ENCODE peak calls at places on chromosomes 5 and 9, in ten cellular contexts. O is prostate gland, H is lung, D is AG04450, X is psoas muscle, U is endothelial cell of umbilical vein, K is breast epithelium, G is cardiac muscle cell, S is OCI-LY7, P is heart right ventricle. J is an unnamed sample. For H3K9me3, the result is how much of the 10 kb centered on the place peaks cover.

GRCh38 chr5:78009937-78010527 is 233.9 kb upstream of the TBCA start:
- DNase-seq in K (no peak), X (no peak), P (no peak), D (peak), O (no peak), S (no peak), H (no peak), G (no peak), U (no peak), J (no peak)

GRCh38 chr5:62671479-62671878 is 92.9 kb downstream of the LRRC70 start:
- DNase-seq in S (no peak), H (no peak), K (no peak), X (no peak), G (no peak), O (no peak), D (no peak), P (no peak), U (no peak), J (no peak)

GRCh38 chr5:96703384-96703910 is 41.3 kb downstream of the CAST start:
- DNase-seq in P (no peak), K (no peak), U (peak), O (peak), H (no peak), X (no peak), D (no peak), G (no peak), S (no peak), J (no peak)

GRCh38 chr5:9240431-9240830 is 305.4 kb downstream of the SEMA5A start:
- DNase-seq in S (no peak), P (no peak), K (no peak), U (no peak), H (no peak), O (no peak), G (no peak), D (no peak), X (no peak), J (no peak)

GRCh38 chr9:33903157-33903780 is 86.3 kb downstream of the UBE2R2 start:
- DNase-seq in D (no peak), K (no peak), H (no peak), O (no peak), U (no peak), X (no peak), P (no peak), G (no peak), S (no peak), J (no peak)

GRCh38 chr9:96884443-96884842 is 30.1 kb upstream of the ZNF782 start:
- DNase-seq in U (peak), K (no peak), X (no peak), H (no peak), P (no peak), G (no peak), D (peak), O (no peak), S (no peak), J (no peak)

GRCh38 chr9:100602302-100602930 is 24.5 kb downstream of the CAVIN4 start:
- DNase-seq in P (no peak), X (no peak), U (peak), K (no peak), S (peak), D (no peak), G (peak), O (peak), H (no peak), J (no peak)

GRCh38 chr5:18792145-18792544 is 1157.9 kb downstream of the TAF11L14 start:
- DNase-seq in X (no peak), P (no peak), U (peak), O (no peak), S (no peak), K (no peak), H (no peak), D (no peak), G (no peak), J (no peak)

GRCh38 chr9:469672-470040 is 255.0 kb downstream of the DOCK8 start:
- DNase-seq in O (peak), S (peak), D (no peak), K (no peak), X (peak), P (peak), H (no peak), G (no peak), U (no peak), J (no peak)

GRCh38 chr5:145499483-145499882 is 335.7 kb downstream of the PRELID2 start:
- DNase-seq in P (no peak), D (no peak), U (no peak), X (no peak), G (no peak), K (no peak), S (no peak), H (no peak), O (no peak), J (no peak)

GRCh38 chr9:6498982-6499381 is 86.0 kb downstream of the UHRF2 start:
- DNase-seq in K (no peak), X (no peak), H (no peak), O (no peak), U (no peak), P (no peak), D (peak), G (no peak), S (no peak), J (no peak)

GRCh38 chr5:147084702-147085101 is 150.1 kb upstream of the STK32A start:
- DNase-seq in X (no peak), D (no peak), G (no peak), S (no peak), K (no peak), H (no peak), O (no peak), U (no peak), P (no peak), J (no peak)

GRCh38 chr5:109855056-109855455 is 165.3 kb downstream of the MAN2A1 start:
- DNase-seq in D (no peak), U (no peak), S (no peak), O (no peak), K (no peak), X (no peak), G (no peak), P (no peak), H (no peak), J (no peak)

GRCh38 chr5:176152191-176152932 is 85.9 kb upstream of the SIMC1 start:
- DNase-seq in H (no peak), U (no peak), P (no peak), X (no peak), K (no peak), O (no peak), D (no peak), S (no peak), G (peak), J (no peak)

DNA sequence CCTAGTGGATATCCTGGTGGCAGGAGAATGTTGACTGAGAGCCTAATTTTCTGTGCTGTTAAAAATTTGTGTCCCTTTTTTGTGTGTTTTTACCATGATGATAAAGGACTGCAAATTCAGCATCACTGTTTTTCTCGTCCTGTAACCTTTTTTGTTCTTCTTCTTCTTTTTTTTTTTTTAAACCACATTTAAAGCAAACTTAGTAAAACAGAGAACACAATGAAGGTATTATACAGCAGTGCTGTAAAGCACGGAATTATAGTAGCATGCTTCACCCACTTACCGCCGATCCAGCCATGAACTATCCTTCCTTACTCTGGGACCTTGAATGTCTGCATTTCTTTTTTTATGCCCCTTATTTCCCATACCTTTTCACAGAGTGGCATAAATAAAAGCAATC is 280.0 kb downstream of the ARHGAP26 start:
- DNase-seq in P (no peak), G (no peak), U (no peak), H (no peak), K (no peak), D (no peak), X (no peak), S (no peak), O (no peak), J (no peak)
- H3K27ac ChIP-seq in P (no peak), G (no peak), U (no peak), H (no peak), K (no peak), D (no peak), X (peak), S (no peak), O (no peak), J (no peak)

GRCh38 chr9:133342570-133342969 is 5.4 kb downstream of the MED22 start:
- DNase-seq in U (no peak), X (no peak), O (no peak), G (no peak), P (no peak), D (no peak), S (no peak), H (no peak), K (no peak), J (no peak)
- TF ChIP-seq CTCF in U (peak), X (no peak), O (no peak), G (no peak), P (no peak), D (peak), S (no peak), H (no peak), K (no peak), J (no peak)

GRCh38 chr9:122551371-122551770 is 1.5 kb upstream of the OR1N2 start:
- DNase-seq in O (no peak), S (no peak), K (no peak), X (no peak), U (no peak), D (no peak), P (no peak), H (no peak), G (no peak), J (no peak)

GRCh38 chr9:122546196-122546595 is 6.7 kb upstream of the OR1N2 start:
- DNase-seq in O (no peak), U (no peak), S (no peak), G (no peak), H (no peak), P (no peak), K (no peak), D (no peak), X (no peak), J (no peak)
- H3K9me3 ChIP-seq in O (under half), U (under half), S (under half), G (under half), H (under half), P (under half), K (under half), D (under half), X (under half), J (under half)

DNA sequence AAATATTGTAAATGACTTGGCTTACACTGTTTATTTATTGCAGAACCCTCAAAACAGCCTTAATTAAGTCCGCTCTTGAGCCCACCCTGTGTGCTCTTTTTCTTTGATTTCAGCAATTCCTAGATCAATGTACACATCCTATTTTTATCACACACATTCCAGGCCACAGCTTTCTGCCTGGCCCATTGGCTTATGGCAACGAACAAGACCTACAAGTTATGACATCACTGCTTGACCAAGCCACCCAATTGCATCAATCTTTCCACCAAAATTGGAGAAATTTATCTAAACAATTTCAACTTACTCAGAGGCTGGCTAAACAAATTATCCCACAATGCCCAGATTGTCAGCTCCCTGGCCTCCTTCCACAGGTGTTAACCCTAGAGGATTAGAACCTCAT is 158.4 kb downstream of the CPLANE1 start:
- DNase-seq in U (no peak), S (no peak), D (peak), H (no peak), G (no peak), X (no peak), K (no peak), P (no peak), O (no peak), J (no peak)
- H3K27ac ChIP-seq in U (no peak), S (no peak), D (no peak), H (no peak), G (no peak), X (no peak), K (no peak), P (no peak), O (no peak), J (no peak)